ENCODE peak calls at places on chromosome 14, in seven cellular contexts. One of them, this sample, is unnamed.

GRCh38 chr14:65296402-65296801 is 116.1 kb upstream of the FUT8 start:
- DNase-seq in progenitor cell of endocrine pancreas: no peak
- DNase-seq in GM10248: no peak
- DNase-seq in fibroblast of mammary gland: peak
- DNase-seq in lung: no peak
- DNase-seq in AG04449: no peak
- DNase-seq in neural crest cell: no peak
- DNase-seq in this sample: no peak

GRCh38 chr14:93522221-93522620 is 91.5 kb downstream of the UNC79 start:
- DNase-seq in progenitor cell of endocrine pancreas: no peak
- DNase-seq in GM10248: no peak
- DNase-seq in fibroblast of mammary gland: no peak
- DNase-seq in lung: no peak
- DNase-seq in AG04449: no peak
- DNase-seq in neural crest cell: no peak
- DNase-seq in this sample: no peak

GRCh38 chr14:65790185-65790815 is 377.8 kb downstream of the FUT8 start:
- DNase-seq in progenitor cell of endocrine pancreas: no peak
- DNase-seq in GM10248: no peak
- DNase-seq in fibroblast of mammary gland: no peak
- DNase-seq in lung: no peak
- DNase-seq in AG04449: no peak
- DNase-seq in neural crest cell: no peak
- DNase-seq in this sample: no peak

GRCh38 chr14:50121506-50121905 is 5.1 kb upstream of the VCPKMT start:
- DNase-seq in progenitor cell of endocrine pancreas: no peak
- DNase-seq in GM10248: no peak
- DNase-seq in fibroblast of mammary gland: no peak
- DNase-seq in lung: no peak
- DNase-seq in AG04449: no peak
- DNase-seq in neural crest cell: no peak
- DNase-seq in this sample: no peak

GRCh38 chr14:58298880-58299664 is 717 bp downstream of the ARID4A start:
- DNase-seq in progenitor cell of endocrine pancreas: peak
- DNase-seq in GM10248: peak
- DNase-seq in fibroblast of mammary gland: no peak
- DNase-seq in lung: peak
- DNase-seq in AG04449: no peak
- DNase-seq in neural crest cell: peak
- DNase-seq in this sample: peak

GRCh38 chr14:104465482-104466390 is 113.8 kb upstream of the C14orf180 start:
- DNase-seq in progenitor cell of endocrine pancreas: no peak
- DNase-seq in GM10248: no peak
- DNase-seq in fibroblast of mammary gland: no peak
- DNase-seq in lung: peak
- DNase-seq in AG04449: no peak
- DNase-seq in neural crest cell: no peak
- DNase-seq in this sample: no peak

GRCh38 chr14:58299665-58300202 is 1.4 kb downstream of the ARID4A start:
- DNase-seq in progenitor cell of endocrine pancreas: no peak
- DNase-seq in GM10248: no peak
- DNase-seq in fibroblast of mammary gland: no peak
- DNase-seq in lung: no peak
- DNase-seq in AG04449: no peak
- DNase-seq in neural crest cell: no peak
- DNase-seq in this sample: peak

GRCh38 chr14:70073924-70074566 is 114.7 kb downstream of the SLC8A3 start:
- DNase-seq in progenitor cell of endocrine pancreas: peak
- DNase-seq in GM10248: peak
- DNase-seq in fibroblast of mammary gland: peak
- DNase-seq in lung: peak
- DNase-seq in AG04449: no peak
- DNase-seq in neural crest cell: peak
- DNase-seq in this sample: peak

GRCh38 chr14:105944632-105945610 is 418.5 kb downstream of the TMEM121 start:
- DNase-seq in progenitor cell of endocrine pancreas: no peak
- DNase-seq in GM10248: peak
- DNase-seq in fibroblast of mammary gland: peak
- DNase-seq in lung: peak
- DNase-seq in AG04449: no peak
- DNase-seq in neural crest cell: no peak
- DNase-seq in this sample: peak

GRCh38 chr14:69354383-69355154 is 43.5 kb downstream of the ERH start:
- DNase-seq in progenitor cell of endocrine pancreas: no peak
- DNase-seq in GM10248: peak
- DNase-seq in fibroblast of mammary gland: no peak
- DNase-seq in lung: no peak
- DNase-seq in AG04449: no peak
- DNase-seq in neural crest cell: no peak
- DNase-seq in this sample: peak

GRCh38 chr14:36493761-36494160 is 26.3 kb downstream of the NKX2-1 start:
- DNase-seq in progenitor cell of endocrine pancreas: no peak
- DNase-seq in GM10248: no peak
- DNase-seq in fibroblast of mammary gland: no peak
- DNase-seq in lung: no peak
- DNase-seq in AG04449: no peak
- DNase-seq in neural crest cell: no peak
- DNase-seq in this sample: no peak

GRCh38 chr14:70942342-70942706 is 35.1 kb downstream of the PCNX1 start:
- DNase-seq in progenitor cell of endocrine pancreas: no peak
- DNase-seq in GM10248: no peak
- DNase-seq in fibroblast of mammary gland: no peak
- DNase-seq in lung: no peak
- DNase-seq in AG04449: no peak
- DNase-seq in neural crest cell: no peak
- DNase-seq in this sample: no peak

GRCh38 chr14:31159682-31160296 is 47.8 kb downstream of the HECTD1 start:
- DNase-seq in progenitor cell of endocrine pancreas: no peak
- DNase-seq in GM10248: no peak
- DNase-seq in fibroblast of mammary gland: peak
- DNase-seq in lung: no peak
- DNase-seq in AG04449: no peak
- DNase-seq in neural crest cell: no peak
- DNase-seq in this sample: no peak

GRCh38 chr14:29321646-29322045 is 555.1 kb downstream of the FOXG1 start:
- DNase-seq in progenitor cell of endocrine pancreas: no peak
- DNase-seq in GM10248: no peak
- DNase-seq in fibroblast of mammary gland: peak
- DNase-seq in lung: no peak
- DNase-seq in AG04449: no peak
- DNase-seq in neural crest cell: no peak
- DNase-seq in this sample: no peak

GRCh38 chr14:32469388-32470160 is 140.5 kb downstream of the AKAP6 start:
- DNase-seq in progenitor cell of endocrine pancreas: no peak
- DNase-seq in GM10248: peak
- DNase-seq in fibroblast of mammary gland: peak
- DNase-seq in lung: no peak
- DNase-seq in AG04449: no peak
- DNase-seq in neural crest cell: no peak
- DNase-seq in this sample: peak

DNA sequence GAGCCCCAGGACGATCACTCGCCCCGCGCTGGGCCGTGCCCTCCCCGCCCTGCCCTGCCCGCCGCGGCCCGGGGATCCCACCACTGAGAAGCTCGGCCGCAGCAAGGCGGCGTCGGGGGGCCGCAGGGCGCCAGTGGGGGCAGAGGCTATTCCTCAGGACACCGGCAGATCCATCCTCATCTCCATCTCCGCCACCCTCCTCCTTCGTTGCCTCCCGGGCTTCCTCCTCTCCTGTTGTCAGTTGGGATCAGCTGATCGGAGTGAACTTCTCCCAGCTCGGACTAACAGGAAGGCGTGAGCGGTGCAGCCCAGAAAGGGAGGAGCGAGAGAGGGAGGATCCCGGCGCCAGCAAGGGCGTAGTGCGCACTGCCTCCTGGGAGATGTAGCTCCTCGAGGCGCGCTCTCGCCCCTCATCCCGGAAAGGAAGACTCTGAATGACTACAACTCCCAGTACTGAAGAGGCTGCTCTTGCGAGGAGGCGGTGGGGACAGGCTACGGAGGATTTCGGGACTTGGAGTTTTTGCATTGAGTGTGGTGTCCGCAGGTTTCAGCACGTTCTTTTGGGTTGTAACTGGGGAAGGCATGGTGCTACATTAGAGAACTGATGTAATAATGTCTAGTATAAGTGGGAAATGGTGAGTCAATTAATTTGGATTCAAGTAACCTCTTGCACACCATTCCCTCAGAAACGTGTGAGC is at the start of gene ZFYVE1:
- DNase-seq in progenitor cell of endocrine pancreas: peak
- DNase-seq in GM10248: peak
- DNase-seq in fibroblast of mammary gland: peak
- DNase-seq in lung: peak
- DNase-seq in AG04449: peak
- DNase-seq in neural crest cell: peak
- DNase-seq in this sample: peak
- TF ChIP-seq CTCF in progenitor cell of endocrine pancreas: no peak
- TF ChIP-seq CTCF in GM10248: no peak
- TF ChIP-seq CTCF in fibroblast of mammary gland: no peak
- TF ChIP-seq CTCF in lung: no peak
- TF ChIP-seq CTCF in AG04449: no peak
- TF ChIP-seq CTCF in neural crest cell: no peak
- TF ChIP-seq CTCF in this sample: peak

DNA sequence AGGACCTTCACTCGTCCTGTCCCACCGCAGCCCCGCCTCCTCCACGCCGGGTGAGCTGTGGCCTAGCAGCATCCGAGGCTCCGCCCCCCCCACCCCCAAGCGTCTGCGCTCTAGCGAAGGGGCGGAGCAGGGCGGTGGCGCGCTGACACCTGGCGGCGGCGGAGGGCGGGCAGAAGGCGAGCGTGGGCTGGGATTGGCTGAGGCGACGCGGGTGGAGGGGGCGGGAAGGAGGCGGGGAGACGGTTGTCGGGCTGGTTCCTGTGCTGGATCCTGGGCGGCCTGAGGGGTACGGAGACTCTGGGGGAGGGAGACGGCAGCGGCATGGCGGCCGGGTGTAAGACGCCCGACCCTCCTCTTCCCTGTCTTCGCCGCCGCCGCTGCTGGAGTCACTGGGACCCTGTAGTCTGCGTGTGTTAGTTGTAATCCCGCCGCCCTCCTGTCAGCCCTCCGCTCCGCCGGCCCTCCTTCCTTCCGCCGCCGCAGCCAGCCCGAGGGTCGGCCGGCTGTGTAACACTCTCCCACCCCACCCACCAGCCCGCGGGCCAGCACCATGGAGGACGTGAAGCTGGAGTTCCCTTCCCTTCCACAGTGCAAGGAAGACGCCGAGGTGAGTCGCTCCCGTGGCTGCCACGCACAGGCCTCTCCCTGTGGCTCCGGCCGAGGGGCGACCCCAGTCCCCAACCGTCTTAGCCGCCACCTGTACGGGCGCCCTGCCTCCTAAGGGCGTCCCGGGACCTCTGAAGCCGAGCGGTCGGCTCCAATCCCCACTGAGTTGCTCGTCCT is at the start of gene STYX:
- DNase-seq in progenitor cell of endocrine pancreas: peak
- DNase-seq in GM10248: peak
- DNase-seq in fibroblast of mammary gland: peak
- DNase-seq in lung: peak
- DNase-seq in AG04449: peak
- DNase-seq in neural crest cell: peak
- DNase-seq in this sample: peak
- TF ChIP-seq CTCF in progenitor cell of endocrine pancreas: no peak
- TF ChIP-seq CTCF in GM10248: no peak
- TF ChIP-seq CTCF in fibroblast of mammary gland: no peak
- TF ChIP-seq CTCF in lung: no peak
- TF ChIP-seq CTCF in AG04449: peak
- TF ChIP-seq CTCF in neural crest cell: no peak
- TF ChIP-seq CTCF in this sample: no peak

GRCh38 chr14:103090481-103091020 is 4.0 kb upstream of the EXOC3L4 start:
- DNase-seq in progenitor cell of endocrine pancreas: no peak
- DNase-seq in GM10248: no peak
- DNase-seq in fibroblast of mammary gland: no peak
- DNase-seq in lung: no peak
- DNase-seq in AG04449: no peak
- DNase-seq in neural crest cell: no peak
- DNase-seq in this sample: no peak

GRCh38 chr14:103091041-103091882 is 3.3 kb upstream of the EXOC3L4 start:
- DNase-seq in progenitor cell of endocrine pancreas: peak
- DNase-seq in GM10248: peak
- DNase-seq in fibroblast of mammary gland: peak
- DNase-seq in lung: peak
- DNase-seq in AG04449: no peak
- DNase-seq in neural crest cell: peak
- DNase-seq in this sample: peak

GRCh38 chr14:103093856-103094405 is 594 bp upstream of the EXOC3L4 start:
- DNase-seq in progenitor cell of endocrine pancreas: no peak
- DNase-seq in GM10248: no peak
- DNase-seq in fibroblast of mammary gland: no peak
- DNase-seq in lung: no peak
- DNase-seq in AG04449: no peak
- DNase-seq in neural crest cell: no peak
- DNase-seq in this sample: no peak

GRCh38 chr14:103089386-103090335 is 4.9 kb upstream of the EXOC3L4 start:
- DNase-seq in progenitor cell of endocrine pancreas: no peak
- DNase-seq in GM10248: no peak
- DNase-seq in fibroblast of mammary gland: no peak
- DNase-seq in lung: no peak
- DNase-seq in AG04449: no peak
- DNase-seq in neural crest cell: no peak
- DNase-seq in this sample: no peak

GRCh38 chr14:103091883-103092222 is 2.7 kb upstream of the EXOC3L4 start:
- DNase-seq in progenitor cell of endocrine pancreas: no peak
- DNase-seq in GM10248: no peak
- DNase-seq in fibroblast of mammary gland: no peak
- DNase-seq in lung: no peak
- DNase-seq in AG04449: no peak
- DNase-seq in neural crest cell: no peak
- DNase-seq in this sample: no peak
- TF ChIP-seq CTCF in progenitor cell of endocrine pancreas: no peak
- TF ChIP-seq CTCF in GM10248: no peak
- TF ChIP-seq CTCF in fibroblast of mammary gland: no peak
- TF ChIP-seq CTCF in lung: no peak
- TF ChIP-seq CTCF in AG04449: no peak
- TF ChIP-seq CTCF in neural crest cell: no peak
- TF ChIP-seq CTCF in this sample: no peak

DNA sequence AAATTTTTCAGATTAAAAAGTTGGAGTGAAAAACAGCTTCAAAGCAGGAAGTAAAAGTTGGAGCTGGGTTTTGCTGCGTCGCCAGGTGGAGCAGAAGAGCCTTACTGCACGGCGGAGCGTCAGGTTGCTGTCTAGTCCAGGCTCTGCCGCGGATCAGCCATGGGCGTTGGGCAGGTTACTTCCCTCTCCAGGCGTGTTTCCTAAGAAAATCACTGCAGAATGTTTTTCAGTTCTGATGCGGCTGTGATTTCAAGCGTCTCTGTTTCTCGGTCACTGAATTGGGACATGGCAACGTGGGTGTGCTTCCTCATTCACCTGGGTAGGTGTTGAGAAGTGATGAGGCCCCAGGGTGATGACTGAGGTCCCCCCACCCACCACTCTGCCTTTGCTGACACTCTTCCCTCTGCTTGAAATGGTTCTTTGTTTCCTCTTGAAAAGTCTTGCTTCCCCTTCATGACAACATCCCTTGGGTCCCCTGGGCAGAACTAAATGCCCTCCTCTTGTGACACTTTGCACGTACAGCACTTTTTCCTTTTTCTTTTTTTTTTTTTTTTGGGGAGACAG is 7.6 kb downstream of the EVL start:
- DNase-seq in progenitor cell of endocrine pancreas: no peak
- DNase-seq in GM10248: peak
- DNase-seq in fibroblast of mammary gland: no peak
- DNase-seq in lung: peak
- DNase-seq in AG04449: no peak
- DNase-seq in neural crest cell: no peak
- DNase-seq in this sample: no peak
- TF ChIP-seq CTCF in progenitor cell of endocrine pancreas: no peak
- TF ChIP-seq CTCF in GM10248: peak
- TF ChIP-seq CTCF in fibroblast of mammary gland: no peak
- TF ChIP-seq CTCF in lung: peak
- TF ChIP-seq CTCF in AG04449: no peak
- TF ChIP-seq CTCF in neural crest cell: no peak
- TF ChIP-seq CTCF in this sample: peak

GRCh38 chr14:41609704-41610183 is 3.1 kb downstream of the LRFN5 start:
- DNase-seq in progenitor cell of endocrine pancreas: peak
- DNase-seq in GM10248: no peak
- DNase-seq in fibroblast of mammary gland: peak
- DNase-seq in lung: no peak
- DNase-seq in AG04449: no peak
- DNase-seq in neural crest cell: peak
- DNase-seq in this sample: no peak
- TF ChIP-seq CTCF in progenitor cell of endocrine pancreas: peak
- TF ChIP-seq CTCF in GM10248: no peak
- TF ChIP-seq CTCF in fibroblast of mammary gland: peak
- TF ChIP-seq CTCF in lung: no peak
- TF ChIP-seq CTCF in AG04449: peak
- TF ChIP-seq CTCF in neural crest cell: peak
- TF ChIP-seq CTCF in this sample: no peak

This sample was measured in GM13977.